ENCODE peak calls at places on chromosomes 13 and 19, in eight cellular contexts. F is putamen, O is psoas muscle, M is neural progenitor cell, T is iPS-NIHi11, U is Calu3, C is BE2C, L is A549. A is an unnamed sample.

GRCh38 chr13:75307370-75307984 is 174.5 kb downstream of the TBC1D4 start:
- DNase-seq in F (no peak), O (no peak), M (no peak), T (no peak), U (no peak), C (no peak), L (no peak), A (no peak)

GRCh38 chr13:45654633-45655349 is 39.3 kb upstream of the ERICH6B start:
- DNase-seq in F (no peak), O (no peak), M (no peak), T (no peak), U (no peak), C (no peak), L (no peak), A (no peak)

GRCh38 chr19:756232-756631 is 5.3 kb downstream of the MISP start:
- DNase-seq in F (no peak), O (no peak), M (no peak), T (peak; percentile 58), U (no peak), C (peak; percentile 84), L (peak; percentile 54), A (no peak)

GRCh38 chr19:1370579-1371361 is 12.9 kb upstream of the NDUFS7 start:
- DNase-seq in F (no peak), O (no peak), M (no peak), T (no peak), U (no peak), C (no peak), L (no peak), A (no peak)

GRCh38 chr19:10899171-10899653 is 27.9 kb downstream of the CARM1 start:
- DNase-seq in F (no peak), O (peak; percentile 73), M (no peak), T (no peak), U (peak; percentile 70), C (peak; percentile 76), L (no peak), A (no peak)

GRCh38 chr13:66491241-66491640 is 738.9 kb downstream of the PCDH9 start:
- DNase-seq in F (no peak), O (no peak), M (no peak), T (no peak), U (no peak), C (no peak), L (no peak), A (no peak)

GRCh38 chr19:40719414-40719894 is 2.5 kb downstream of the ITPKC start:
- DNase-seq in F (no peak), O (peak; percentile 27), M (no peak), T (no peak), U (no peak), C (no peak), L (no peak), A (no peak)

GRCh38 chr13:79808475-79808874 is 327.5 kb downstream of the NDFIP2 start:
- DNase-seq in F (no peak), O (no peak), M (no peak), T (no peak), U (no peak), C (no peak), L (no peak), A (no peak)

GRCh38 chr19:3198901-3199700 is 13.4 kb downstream of the NCLN start:
- DNase-seq in F (no peak), O (no peak), M (no peak), T (no peak), U (no peak), C (no peak), L (no peak), A (no peak)

GRCh38 chr19:1087813-1088418 is 7.3 kb downstream of the POLR2E start:
- DNase-seq in F (peak; percentile 37), O (no peak), M (no peak), T (no peak), U (no peak), C (no peak), L (no peak), A (no peak)

GRCh38 chr13:99376132-99376531 is 68.9 kb upstream of the GPR183 start:
- DNase-seq in F (no peak), O (no peak), M (no peak), T (no peak), U (no peak), C (no peak), L (no peak), A (no peak)

GRCh38 chr13:32426981-32427851 is 714 bp downstream of the N4BP2L1 start:
- DNase-seq in F (peak; percentile 34), O (peak; percentile 64), M (peak; percentile 74), T (peak; percentile 71), U (peak; percentile 6), C (peak; percentile 50), L (peak; percentile 3), A (no peak)

GRCh38 chr19:48664476-48664875 is 8.3 kb downstream of the NTN5 start:
- DNase-seq in F (no peak), O (no peak), M (no peak), T (peak; percentile 6), U (no peak), C (no peak), L (no peak), A (no peak)

GRCh38 chr19:50477751-50478515 is 1.3 kb upstream of the GARIN5A start:
- DNase-seq in F (no peak), O (no peak), M (no peak), T (no peak), U (no peak), C (no peak), L (no peak), A (no peak)

GRCh38 chr19:30056580-30056979 is 114.5 kb downstream of the URI1 start:
- DNase-seq in F (no peak), O (no peak), M (no peak), T (no peak), U (no peak), C (no peak), L (no peak), A (no peak)

GRCh38 chr19:10353793-10354391 is 14.5 kb upstream of the ICAM3 start:
- DNase-seq in F (no peak), O (peak; percentile 62), M (peak; percentile 95), T (peak; percentile 93), U (peak; percentile 16), C (peak; percentile 99), L (no peak), A (no peak)

GRCh38 chr19:16618248-16618647 is 9.8 kb downstream of the MED26 start:
- DNase-seq in F (no peak), O (no peak), M (no peak), T (no peak), U (no peak), C (no peak), L (no peak), A (no peak)

GRCh38 chr13:51469790-51470189 is 17.0 kb upstream of the INTS6 start:
- DNase-seq in F (no peak), O (no peak), M (no peak), T (no peak), U (no peak), C (no peak), L (no peak), A (no peak)

GRCh38 chr19:4035582-4035981 is 28.0 kb downstream of the PIAS4 start:
- DNase-seq in F (no peak), O (no peak), M (no peak), T (no peak), U (no peak), C (no peak), L (no peak), A (no peak)

GRCh38 chr19:41616785-41617621 is 9.9 kb downstream of the CEACAM4 start:
- DNase-seq in F (no peak), O (no peak), M (peak; percentile 29), T (peak; percentile 59), U (peak; percentile 47), C (no peak), L (peak; percentile 49), A (no peak)

GRCh38 chr19:10100163-10100785 is 2.2 kb downstream of the ANGPTL6 start:
- DNase-seq in F (no peak), O (no peak), M (no peak), T (no peak), U (no peak), C (no peak), L (no peak), A (no peak)

GRCh38 chr19:5052515-5052914 is 83.6 kb downstream of the KDM4B start:
- DNase-seq in F (no peak), O (no peak), M (peak; percentile 42), T (no peak), U (no peak), C (peak; percentile 76), L (no peak), A (no peak)

GRCh38 chr19:5447700-5448311 is 7.4 kb upstream of the ZNRF4 start:
- DNase-seq in F (no peak), O (no peak), M (no peak), T (no peak), U (no peak), C (no peak), L (no peak), A (no peak)

GRCh38 chr19:45362291-45362690 is 8.1 kb downstream of the ERCC2 start:
- DNase-seq in F (no peak), O (no peak), M (no peak), T (peak; percentile 7), U (no peak), C (no peak), L (no peak), A (no peak)

GRCh38 chr19:39166571-39167391 is 30.0 kb upstream of the NCCRP1 start:
- DNase-seq in F (peak; percentile 31), O (peak; percentile 65), M (peak; percentile 40), T (peak; percentile 57), U (peak; percentile 95), C (peak; percentile 94), L (no peak), A (no peak)

GRCh38 chr13:91014696-91015095 is 332.8 kb upstream of the MIR17HG start:
- DNase-seq in F (no peak), O (no peak), M (no peak), T (no peak), U (no peak), C (no peak), L (no peak), A (no peak)

GRCh38 chr19:5489511-5489910 is 34.3 kb downstream of the ZNRF4 start:
- DNase-seq in F (no peak), O (no peak), M (no peak), T (no peak), U (no peak), C (no peak), L (no peak), A (no peak)

GRCh38 chr19:46466536-46467199 is 4.7 kb downstream of the PNMA8A start:
- DNase-seq in F (no peak), O (peak; percentile 60), M (no peak), T (no peak), U (no peak), C (no peak), L (no peak), A (no peak)

GRCh38 chr13:33380487-33381079 is 95.0 kb upstream of the STARD13 start:
- DNase-seq in F (no peak), O (no peak), M (no peak), T (no peak), U (no peak), C (no peak), L (no peak), A (no peak)

GRCh38 chr19:10812902-10813404 is 23.1 kb downstream of the TMED1 start:
- DNase-seq in F (no peak), O (peak; percentile 65), M (no peak), T (no peak), U (no peak), C (no peak), L (peak; percentile 38), A (peak; percentile 18)